ENCODE peak calls at places on chromosomes 1 and 21, in eight cellular contexts. F is nephron progenitor cell, W is T-cell, Y is HTR-8/SVneo, K is GM03348, X is NCI-H1105, E is spleen, T is DMS79 treated with DMSO at 0.1 percent for 48 hours. H is an unnamed sample.

GRCh38 chr21:45536301-45537081 is 5.7 kb downstream of the SLC19A1 start:
- DNase-seq in T (no peak), X (no peak), F (peak), W (no peak), E (peak), K (no peak), Y (no peak), H (peak)

GRCh38 chr1:36919491-36920145 is 114.7 kb downstream of the GRIK3 start:
- DNase-seq in E (no peak), Y (no peak), X (no peak), F (no peak), W (no peak), T (no peak), K (no peak), H (no peak)

GRCh38 chr1:166489670-166490436 is 323.1 kb upstream of the FAM78B start:
- DNase-seq in E (peak), T (peak), K (no peak), F (no peak), Y (no peak), W (peak), X (peak), H (no peak)

GRCh38 chr21:44815852-44816628 is 1.8 kb downstream of the SUMO3 start:
- DNase-seq in Y (no peak), K (no peak), X (no peak), W (no peak), F (no peak), E (no peak), T (no peak), H (no peak)

GRCh38 chr1:10338047-10338446 is 60.8 kb upstream of the PGD start:
- DNase-seq in T (no peak), F (peak), E (no peak), W (no peak), X (peak), K (peak), Y (peak), H (no peak)

GRCh38 chr1:245488346-245489110 is 333.7 kb downstream of the KIF26B start:
- DNase-seq in E (no peak), X (no peak), K (no peak), Y (no peak), F (no peak), T (no peak), W (no peak), H (no peak)

GRCh38 chr21:41997657-41998056 is 12.5 kb downstream of the ZBTB21 start:
- DNase-seq in E (no peak), Y (no peak), K (no peak), T (no peak), W (no peak), F (no peak), X (no peak), H (no peak)

GRCh38 chr1:246703581-246703980 is 20.6 kb upstream of the SCCPDH start:
- DNase-seq in X (no peak), W (no peak), F (no peak), K (no peak), Y (no peak), E (no peak), T (peak), H (no peak)

GRCh38 chr1:233172201-233172600 is 123.3 kb downstream of the PCNX2 start:
- DNase-seq in W (no peak), X (no peak), F (no peak), T (no peak), E (no peak), K (peak), Y (peak), H (no peak)

GRCh38 chr1:212470059-212470458 is 37.3 kb downstream of the NENF start:
- DNase-seq in K (peak), E (peak), X (no peak), F (no peak), T (no peak), Y (no peak), W (no peak), H (peak)

GRCh38 chr1:229363723-229364122 is 20.9 kb upstream of the CCSAP start:
- DNase-seq in E (no peak), F (no peak), X (no peak), Y (no peak), W (no peak), T (no peak), K (no peak), H (no peak)

GRCh38 chr1:17462677-17463076 is 23.2 kb upstream of the RCC2 start:
- DNase-seq in K (no peak), T (no peak), X (no peak), E (no peak), W (no peak), Y (no peak), F (no peak), H (no peak)

GRCh38 chr1:2778220-2778592 is 23.3 kb downstream of the TTC34 start:
- DNase-seq in K (no peak), X (peak), E (peak), T (peak), Y (no peak), F (no peak), W (no peak), H (no peak)

GRCh38 chr1:232987741-232988140 is 37.3 kb downstream of the NTPCR start:
- DNase-seq in X (no peak), E (no peak), W (no peak), Y (no peak), K (no peak), F (no peak), T (no peak), H (no peak)

GRCh38 chr1:197307551-197307950 is 39.5 kb downstream of the CRB1 start:
- DNase-seq in E (no peak), W (no peak), F (no peak), X (no peak), K (no peak), Y (no peak), T (no peak), H (no peak)

GRCh38 chr1:53320646-53321045 is 7.2 kb downstream of the LRP8 start:
- DNase-seq in W (no peak), E (peak), X (no peak), F (no peak), T (no peak), K (no peak), Y (no peak), H (peak)

GRCh38 chr1:107147813-107148212 is 7.0 kb downstream of the NTNG1 start:
- DNase-seq in F (no peak), W (no peak), T (no peak), X (no peak), E (no peak), Y (no peak), K (no peak), H (no peak)

GRCh38 chr1:203199002-203199401 is 12.5 kb upstream of the CHI3L1 start:
- DNase-seq in F (no peak), K (no peak), W (no peak), E (no peak), Y (no peak), X (no peak), T (no peak), H (no peak)